ENCODE peak calls at places on chromosomes 2 and 18, in six cellular contexts. D is astrocyte of the spinal cord, N is GM13977, P is posterior vena cava, E is hippocampal formation, M is transverse colon. J is an unnamed sample.

GRCh38 chr18:3985664-3986063 is 469.4 kb downstream of the DLGAP1 start:
- DNase-seq in D (peak), N (no peak), P (no peak), E (no peak), M (no peak), J (no peak)

GRCh38 chr2:15919716-15920444 is 20.5 kb upstream of the MYCN start:
- DNase-seq in D (no peak), N (peak), P (no peak), E (no peak), M (no peak), J (no peak)

GRCh38 chr2:157722580-157723234 is 94.0 kb upstream of the ACVR1C start:
- DNase-seq in D (peak), N (no peak), P (no peak), E (no peak), M (no peak), J (no peak)

GRCh38 chr2:239321596-239322413 is 79.0 kb downstream of the HDAC4 start:
- DNase-seq in D (no peak), N (no peak), P (peak), E (no peak), M (no peak), J (no peak)

GRCh38 chr2:122368576-122369243 is 613.3 kb downstream of the TSN start:
- DNase-seq in D (no peak), N (no peak), P (no peak), E (no peak), M (no peak), J (no peak)

GRCh38 chr18:400466-400865 is 100.0 kb downstream of the COLEC12 start:
- DNase-seq in D (peak), N (no peak), P (no peak), E (no peak), M (peak), J (no peak)

GRCh38 chr2:220847587-220847986 is 724.5 kb downstream of the EPHA4 start:
- DNase-seq in D (peak), N (no peak), P (no peak), E (no peak), M (no peak), J (no peak)

GRCh38 chr2:207928079-207928478 is 97.2 kb downstream of the PLEKHM3 start:
- DNase-seq in D (no peak), N (no peak), P (no peak), E (peak), M (peak), J (no peak)

GRCh38 chr2:207142461-207142860 is 23.3 kb downstream of the KLF7 start:
- DNase-seq in D (no peak), N (no peak), P (no peak), E (peak), M (no peak), J (no peak)

GRCh38 chr18:41645600-41646360 is 309.3 kb upstream of the PIK3C3 start:
- DNase-seq in D (no peak), N (no peak), P (no peak), E (no peak), M (no peak), J (no peak)

GRCh38 chr2:210686401-210686800 is 130.0 kb downstream of the CPS1 start:
- DNase-seq in D (no peak), N (no peak), P (no peak), E (no peak), M (no peak), J (no peak)

GRCh38 chr2:212958133-212958532 is 193.3 kb downstream of the IKZF2 start:
- DNase-seq in D (no peak), N (no peak), P (no peak), E (no peak), M (no peak), J (no peak)

GRCh38 chr2:85457877-85458316 is 39.4 kb downstream of the SH2D6 start:
- DNase-seq in D (peak), N (no peak), P (peak), E (no peak), M (peak), J (no peak)

GRCh38 chr18:34723143-34723542 is 13.0 kb downstream of the DTNA start:
- DNase-seq in D (no peak), N (no peak), P (no peak), E (no peak), M (no peak), J (no peak)

GRCh38 chr2:205747827-205748386 is 65.6 kb downstream of the NRP2 start:
- DNase-seq in D (no peak), N (no peak), P (no peak), E (no peak), M (no peak), J (no peak)

GRCh38 chr2:151297882-151298281 is 8.4 kb upstream of the NMI start:
- DNase-seq in D (no peak), N (peak), P (no peak), E (no peak), M (no peak), J (no peak)

GRCh38 chr2:58671675-58672074 is 430.6 kb upstream of the FANCL start:
- DNase-seq in D (no peak), N (no peak), P (no peak), E (no peak), M (no peak), J (no peak)

GRCh38 chr2:101327863-101328394 is 19.4 kb upstream of the RNF149 start:
- DNase-seq in D (no peak), N (no peak), P (no peak), E (no peak), M (peak), J (no peak)

GRCh38 chr2:165369131-165369935 is 100.2 kb upstream of the CSRNP3 start:
- DNase-seq in D (no peak), N (no peak), P (no peak), E (no peak), M (no peak), J (no peak)

GRCh38 chr2:134836986-134837385 is 1.4 kb upstream of the ACMSD start:
- DNase-seq in D (peak), N (no peak), P (no peak), E (no peak), M (no peak), J (no peak)

GRCh38 chr2:96340493-96341414 is 5.2 kb downstream of the NCAPH start:
- DNase-seq in D (no peak), N (peak), P (no peak), E (no peak), M (no peak), J (no peak)

GRCh38 chr2:11446733-11447248 is 19.2 kb downstream of the E2F6 start:
- DNase-seq in D (peak), N (peak), P (no peak), E (peak), M (peak), J (peak)

GRCh38 chr2:96807127-96807471 is 9.0 kb upstream of the CNNM3 start:
- DNase-seq in D (no peak), N (no peak), P (peak), E (no peak), M (no peak), J (no peak)

GRCh38 chr18:72700961-72701710 is 157.0 kb upstream of the CBLN2 start:
- DNase-seq in D (peak), N (no peak), P (no peak), E (peak), M (no peak), J (no peak)

GRCh38 chr2:71226965-71227560 is at the start of gene PAIP2B:
- DNase-seq in D (peak), N (peak), P (peak), E (peak), M (peak), J (peak)

GRCh38 chr18:7896164-7896563 is 329.0 kb downstream of the PTPRM start:
- DNase-seq in D (no peak), N (no peak), P (no peak), E (no peak), M (no peak), J (no peak)